ENCODE peak calls at places on chromosomes 11 and 22, in seven cellular contexts. X, P, U, G, H, R and K are unnamed samples.

GRCh38 chr11:47099213-47099917 is 77.3 kb downstream of the ARFGAP2 start:
- DNase-seq in X (no peak), P (no peak), U (no peak), G (no peak), H (no peak), R (no peak), K (no peak)

GRCh38 chr11:13669544-13670488 is 1.3 kb downstream of the FAR1 start:
- DNase-seq in X (no peak), P (no peak), U (no peak), G (no peak), H (no peak), R (no peak), K (no peak)

GRCh38 chr11:20155683-20156279 is 4.5 kb downstream of the DBX1 start:
- DNase-seq in X (no peak), P (no peak), U (no peak), G (no peak), H (no peak), R (no peak), K (no peak)

GRCh38 chr22:31142285-31142684 is 2.0 kb upstream of the PLA2G3 start:
- DNase-seq in X (no peak), P (no peak), U (no peak), G (no peak), H (no peak), R (no peak), K (no peak)

GRCh38 chr11:86610559-86611341 is 61.7 kb downstream of the ME3 start:
- DNase-seq in X (no peak), P (no peak), U (no peak), G (no peak), H (no peak), R (no peak), K (no peak)

GRCh38 chr11:78727816-78728215 is 153.2 kb upstream of the NARS2 start:
- DNase-seq in X (no peak), P (no peak), U (no peak), G (no peak), H (no peak), R (no peak), K (no peak)

GRCh38 chr11:80383655-80384054 is 942.8 kb upstream of the TENM4 start:
- DNase-seq in X (no peak), P (no peak), U (no peak), G (no peak), H (no peak), R (no peak), K (no peak)

GRCh38 chr11:123193742-123194141 is 1.3 kb downstream of the CLMP start:
- DNase-seq in X (no peak), P (no peak), U (no peak), G (no peak), H (no peak), R (no peak), K (no peak)

GRCh38 chr11:112864715-112865114 is 96.5 kb upstream of the NCAM1 start:
- DNase-seq in X (no peak), P (no peak), U (no peak), G (no peak), H (no peak), R (no peak), K (no peak)

GRCh38 chr11:10349281-10349665 is 44.4 kb downstream of the ADM start:
- DNase-seq in X (no peak), P (no peak), U (no peak), G (no peak), H (no peak), R (no peak), K (no peak)

GRCh38 chr11:123197711-123198110 is 2.7 kb upstream of the CLMP start:
- DNase-seq in X (no peak), P (no peak), U (no peak), G (no peak), H (no peak), R (no peak), K (no peak)

GRCh38 chr22:22721681-22722309 is 77.4 kb downstream of the GGTLC2 start:
- DNase-seq in X (no peak), P (no peak), U (peak), G (no peak), H (no peak), R (no peak), K (no peak)

GRCh38 chr11:27447288-27447914 is 25.2 kb downstream of the LGR4 start:
- DNase-seq in X (no peak), P (no peak), U (no peak), G (no peak), H (no peak), R (peak), K (no peak)

GRCh38 chr22:35575116-35575748 is 34.6 kb downstream of the RASD2 start:
- DNase-seq in X (no peak), P (no peak), U (no peak), G (no peak), H (no peak), R (no peak), K (no peak)

GRCh38 chr11:66451663-66452062 is 13.0 kb upstream of the MRPL11 start:
- DNase-seq in X (no peak), P (no peak), U (no peak), G (no peak), H (no peak), R (no peak), K (no peak)

GRCh38 chr22:17501679-17502285 is 61.5 kb upstream of the SLC25A18 start:
- DNase-seq in X (no peak), P (no peak), U (peak), G (peak), H (no peak), R (peak), K (no peak)

GRCh38 chr11:11427185-11427944 is 74.3 kb upstream of the CSNK2A3 start:
- DNase-seq in X (no peak), P (no peak), U (no peak), G (no peak), H (no peak), R (no peak), K (no peak)

GRCh38 chr11:10572533-10572932 is 4.1 kb upstream of the LYVE1 start:
- DNase-seq in X (no peak), P (no peak), U (no peak), G (no peak), H (no peak), R (no peak), K (no peak)

GRCh38 chr11:13772223-13773046 is 104.0 kb downstream of the FAR1 start:
- DNase-seq in X (no peak), P (no peak), U (no peak), G (peak), H (no peak), R (no peak), K (no peak)

GRCh38 chr22:32020117-32020516 is 22.9 kb upstream of the SLC5A1 start:
- DNase-seq in X (no peak), P (no peak), U (no peak), G (no peak), H (no peak), R (peak), K (no peak)

GRCh38 chr22:30506507-30506968 is 1.0 kb upstream of the SEC14L4 start:
- DNase-seq in X (no peak), P (no peak), U (no peak), G (no peak), H (no peak), R (no peak), K (no peak)

GRCh38 chr22:47176573-47177333 is 414.3 kb downstream of the TBC1D22A start:
- DNase-seq in X (no peak), P (peak), U (peak), G (no peak), H (no peak), R (no peak), K (no peak)

GRCh38 chr22:37077802-37078448 is 26.4 kb downstream of the KCTD17 start:
- DNase-seq in X (peak), P (peak), U (no peak), G (peak), H (peak), R (no peak), K (peak)

GRCh38 chr11:134599180-134599810 is 187.3 kb upstream of the B3GAT1 start:
- DNase-seq in X (no peak), P (no peak), U (no peak), G (no peak), H (no peak), R (no peak), K (no peak)

GRCh38 chr11:72439455-72439854 is 5.1 kb upstream of the CLPB start:
- DNase-seq in X (no peak), P (no peak), U (no peak), G (no peak), H (no peak), R (no peak), K (no peak)